ENCODE peak calls at places on chromosomes 4 and X, in seven cellular contexts. D, Q, X, K, O, L and P are unnamed samples.

GRCh38 chr4:1406416-1406945 is at the start of gene NKX1-1:
- DNase-seq in D (no peak), Q (no peak), X (no peak), K (no peak), O (no peak), L (no peak), P (peak)

GRCh38 chr4:82371398-82371972 is 2.3 kb downstream of the HNRNPD start:
- DNase-seq in D (no peak), Q (no peak), X (no peak), K (no peak), O (no peak), L (no peak), P (no peak)

GRCh38 chr4:71867598-71867997 is 83.7 kb upstream of the GC start:
- DNase-seq in D (no peak), Q (no peak), X (no peak), K (no peak), O (no peak), L (no peak), P (no peak)

GRCh38 chr4:149534779-149535178 is 280.9 kb downstream of the IQCM start:
- DNase-seq in D (no peak), Q (no peak), X (no peak), K (no peak), O (no peak), L (no peak), P (no peak)

GRCh38 chr4:153757407-153757806 is 2.4 kb downstream of the RNF175 start:
- DNase-seq in D (no peak), Q (no peak), X (no peak), K (no peak), O (no peak), L (no peak), P (no peak)

GRCh38 chr4:56677673-56678072 is 3.4 kb downstream of the HOPX start:
- DNase-seq in D (no peak), Q (no peak), X (no peak), K (no peak), O (no peak), L (no peak), P (no peak)

GRCh38 chr4:41456559-41457101 is 81.3 kb upstream of the LIMCH1 start:
- DNase-seq in D (no peak), Q (no peak), X (no peak), K (no peak), O (no peak), L (no peak), P (no peak)

GRCh38 chr4:93764647-93765246 is 63.8 kb upstream of the ATOH1 start:
- DNase-seq in D (peak), Q (no peak), X (no peak), K (peak), O (peak), L (peak), P (peak)

GRCh38 chr4:5524451-5524850 is 183.9 kb downstream of the EVC2 start:
- DNase-seq in D (no peak), Q (no peak), X (no peak), K (no peak), O (no peak), L (no peak), P (no peak)

GRCh38 chr4:2364654-2365053 is 53.8 kb downstream of the ZFYVE28 start:
- DNase-seq in D (peak), Q (peak), X (peak), K (peak), O (no peak), L (no peak), P (no peak)

GRCh38 chrX:53594354-53594753 is 92.2 kb downstream of the HUWE1 start:
- DNase-seq in D (peak), Q (no peak), X (no peak), K (no peak), O (no peak), L (no peak), P (no peak)

GRCh38 chr4:55745014-55745413 is 74.6 kb upstream of the EXOC1L start:
- DNase-seq in D (no peak), Q (no peak), X (no peak), K (no peak), O (no peak), L (no peak), P (no peak)

GRCh38 chr4:7068883-7069282 is 1.0 kb upstream of the GRPEL1 start:
- DNase-seq in D (no peak), Q (no peak), X (no peak), K (no peak), O (no peak), L (no peak), P (peak)

GRCh38 chr4:80171251-80171650 is 26.1 kb upstream of the PRDM8 start:
- DNase-seq in D (no peak), Q (no peak), X (no peak), K (no peak), O (no peak), L (no peak), P (no peak)

GRCh38 chr4:6441202-6441582 is 31.2 kb downstream of the PPP2R2C start:
- DNase-seq in D (no peak), Q (no peak), X (no peak), K (no peak), O (no peak), L (no peak), P (no peak)

GRCh38 chr4:94714761-94715160 is 43.0 kb upstream of the BMPR1B start:
- DNase-seq in D (peak), Q (no peak), X (no peak), K (no peak), O (no peak), L (no peak), P (no peak)

GRCh38 chr4:57291911-57292310 is 181.7 kb upstream of the IGFBP7 start:
- DNase-seq in D (no peak), Q (no peak), X (no peak), K (no peak), O (no peak), L (no peak), P (no peak)

GRCh38 chr4:16687845-16688244 is 210.6 kb downstream of the LDB2 start:
- DNase-seq in D (no peak), Q (no peak), X (no peak), K (no peak), O (no peak), L (no peak), P (no peak)

GRCh38 chr4:105937759-105938158 is 42.5 kb downstream of the NPNT start:
- DNase-seq in D (no peak), Q (no peak), X (no peak), K (no peak), O (no peak), L (no peak), P (no peak)

GRCh38 chr4:153252122-153252521 is 47.9 kb downstream of the TRIM2 start:
- DNase-seq in D (no peak), Q (no peak), X (no peak), K (peak), O (no peak), L (no peak), P (no peak)

GRCh38 chrX:107766470-107767140 is 9.0 kb downstream of the TSC22D3 start:
- DNase-seq in D (no peak), Q (peak), X (no peak), K (no peak), O (no peak), L (no peak), P (no peak)

GRCh38 chr4:52081216-52081615 is 30.1 kb downstream of the SPATA18 start:
- DNase-seq in D (no peak), Q (no peak), X (no peak), K (no peak), O (no peak), L (no peak), P (no peak)

GRCh38 chr4:151541438-151542071 is 132.6 kb downstream of the FHIP1A start:
- DNase-seq in D (peak), Q (no peak), X (no peak), K (no peak), O (no peak), L (no peak), P (peak)

GRCh38 chr4:38804654-38805295 is at the start of gene TLR1:
- DNase-seq in D (no peak), Q (no peak), X (no peak), K (peak), O (no peak), L (peak), P (peak)

GRCh38 chr4:11635336-11635735 is 206.6 kb upstream of the HS3ST1 start:
- DNase-seq in D (no peak), Q (no peak), X (no peak), K (no peak), O (no peak), L (no peak), P (no peak)

GRCh38 chr4:128782875-128783614 is 26.5 kb upstream of the JADE1 start:
- DNase-seq in D (no peak), Q (no peak), X (no peak), K (no peak), O (no peak), L (no peak), P (no peak)

GRCh38 chrX:134764202-134764785 is 106.0 kb upstream of the PLAC1 start:
- DNase-seq in D (no peak), Q (no peak), X (no peak), K (peak), O (peak), L (peak), P (peak)

GRCh38 chr4:16067515-16067914 is 16.3 kb downstream of the PROM1 start:
- DNase-seq in D (no peak), Q (no peak), X (no peak), K (no peak), O (no peak), L (no peak), P (no peak)

GRCh38 chr4:106079616-106080015 is 184.3 kb downstream of the NPNT start:
- DNase-seq in D (no peak), Q (no peak), X (no peak), K (no peak), O (no peak), L (no peak), P (no peak)

GRCh38 chr4:143335979-143336827 is 473 bp upstream of the GAB1 start:
- DNase-seq in D (peak), Q (peak), X (peak), K (peak), O (peak), L (peak), P (peak)

GRCh38 chr4:17189322-17189721 is 290.9 kb upstream of the LDB2 start:
- DNase-seq in D (peak), Q (no peak), X (no peak), K (no peak), O (no peak), L (no peak), P (no peak)

GRCh38 chrX:45771560-45772340 is 571.1 kb upstream of the DIPK2B start:
- DNase-seq in D (no peak), Q (peak), X (peak), K (peak), O (no peak), L (no peak), P (no peak)

GRCh38 chrX:115344885-115345653 is 55.6 kb downstream of the LUZP4 start:
- DNase-seq in D (peak), Q (peak), X (no peak), K (no peak), O (peak), L (no peak), P (peak)

GRCh38 chr4:87092389-87093141 is 127.9 kb downstream of the KLHL8 start:
- DNase-seq in D (no peak), Q (peak), X (no peak), K (peak), O (peak), L (peak), P (no peak)

GRCh38 chr4:74109116-74109791 is 10.3 kb upstream of the CXCL2 start:
- DNase-seq in D (peak), Q (peak), X (no peak), K (no peak), O (peak), L (no peak), P (peak)

GRCh38 chr4:73964862-73965611 is 16.8 kb downstream of the PF4 start:
- DNase-seq in D (no peak), Q (no peak), X (no peak), K (no peak), O (no peak), L (peak), P (peak)

GRCh38 chr4:52982246-52982950 is 120.3 kb downstream of the RASL11B start:
- DNase-seq in D (no peak), Q (no peak), X (no peak), K (no peak), O (peak), L (peak), P (peak)